ENCODE peak calls at places on chromosomes 3 and 15, in ten cellular contexts. J is BJ, O is lung, H is uterus, Q is foreskin fibroblast, N is heart left ventricle, V is upper lobe of left lung, S is B cell, R is neural crest cell, T is AG09319. L is an unnamed sample.

GRCh38 chr3:126258670-126259069 is 78.3 kb upstream of the ALDH1L1 start:
- DNase-seq in J (no peak), O (no peak), H (no peak), Q (no peak), N (peak; percentile 45), V (no peak), S (no peak), R (no peak), T (no peak), L (no peak)

GRCh38 chr3:107224001-107224596 is 153.1 kb upstream of the CCDC54 start:
- DNase-seq in J (no peak), O (no peak), H (no peak), Q (no peak), N (no peak), V (no peak), S (no peak), R (no peak), T (no peak), L (no peak)

GRCh38 chr3:47342812-47343211 is 38.0 kb upstream of the PTPN23 start:
- DNase-seq in J (no peak), O (no peak), H (no peak), Q (no peak), N (no peak), V (no peak), S (no peak), R (no peak), T (no peak), L (no peak)

GRCh38 chr3:74067296-74067695 is 442.6 kb upstream of the PDZRN3 start:
- DNase-seq in J (no peak), O (no peak), H (no peak), Q (peak; percentile 63), N (no peak), V (no peak), S (no peak), R (no peak), T (peak; percentile 4), L (no peak)

GRCh38 chr15:25725758-25726157 is 137.4 kb downstream of the ATP10A start:
- DNase-seq in J (no peak), O (no peak), H (no peak), Q (no peak), N (no peak), V (no peak), S (no peak), R (no peak), T (no peak), L (no peak)

GRCh38 chr3:8517490-8517889 is 15.9 kb downstream of the LMCD1 start:
- DNase-seq in J (no peak), O (no peak), H (no peak), Q (no peak), N (no peak), V (no peak), S (no peak), R (no peak), T (no peak), L (no peak)

GRCh38 chr3:18988619-18989229 is 159.6 kb upstream of the KCNH8 start:
- DNase-seq in J (no peak), O (no peak), H (no peak), Q (no peak), N (no peak), V (no peak), S (no peak), R (no peak), T (no peak), L (no peak)

GRCh38 chr3:13879102-13879945 is 547 bp downstream of the WNT7A start:
- DNase-seq in J (no peak), O (no peak), H (no peak), Q (peak; percentile 11), N (no peak), V (peak; percentile 88), S (peak; percentile 55), R (no peak), T (no peak), L (no peak)

GRCh38 chr15:77901251-77901881 is 176.1 kb downstream of the TBC1D2B start:
- DNase-seq in J (no peak), O (no peak), H (no peak), Q (no peak), N (peak; percentile 46), V (no peak), S (no peak), R (no peak), T (no peak), L (no peak)

GRCh38 chr15:77898811-77899730 is 178.4 kb downstream of the TBC1D2B start:
- DNase-seq in J (no peak), O (no peak), H (no peak), Q (no peak), N (peak; percentile 56), V (peak; percentile 45), S (no peak), R (no peak), T (no peak), L (no peak)

GRCh38 chr15:77904436-77904821 is 173.1 kb downstream of the TBC1D2B start:
- DNase-seq in J (no peak), O (no peak), H (no peak), Q (no peak), N (peak; percentile 35), V (peak; percentile 66), S (no peak), R (no peak), T (no peak), L (no peak)

GRCh38 chr15:77904901-77905300 is 172.6 kb downstream of the TBC1D2B start:
- DNase-seq in J (no peak), O (no peak), H (no peak), Q (no peak), N (no peak), V (no peak), S (no peak), R (no peak), T (no peak), L (no peak)

GRCh38 chr15:77901921-77902750 is 175.4 kb downstream of the TBC1D2B start:
- DNase-seq in J (no peak), O (no peak), H (no peak), Q (no peak), N (peak; percentile 34), V (no peak), S (no peak), R (no peak), T (no peak), L (no peak)
- TF ChIP-seq CTCF in J (peak; percentile 24), O (no peak), H (no peak), Q (no peak), N (no peak), V (no peak), S (no peak), R (no peak), T (no peak), L (no peak)

DNA sequence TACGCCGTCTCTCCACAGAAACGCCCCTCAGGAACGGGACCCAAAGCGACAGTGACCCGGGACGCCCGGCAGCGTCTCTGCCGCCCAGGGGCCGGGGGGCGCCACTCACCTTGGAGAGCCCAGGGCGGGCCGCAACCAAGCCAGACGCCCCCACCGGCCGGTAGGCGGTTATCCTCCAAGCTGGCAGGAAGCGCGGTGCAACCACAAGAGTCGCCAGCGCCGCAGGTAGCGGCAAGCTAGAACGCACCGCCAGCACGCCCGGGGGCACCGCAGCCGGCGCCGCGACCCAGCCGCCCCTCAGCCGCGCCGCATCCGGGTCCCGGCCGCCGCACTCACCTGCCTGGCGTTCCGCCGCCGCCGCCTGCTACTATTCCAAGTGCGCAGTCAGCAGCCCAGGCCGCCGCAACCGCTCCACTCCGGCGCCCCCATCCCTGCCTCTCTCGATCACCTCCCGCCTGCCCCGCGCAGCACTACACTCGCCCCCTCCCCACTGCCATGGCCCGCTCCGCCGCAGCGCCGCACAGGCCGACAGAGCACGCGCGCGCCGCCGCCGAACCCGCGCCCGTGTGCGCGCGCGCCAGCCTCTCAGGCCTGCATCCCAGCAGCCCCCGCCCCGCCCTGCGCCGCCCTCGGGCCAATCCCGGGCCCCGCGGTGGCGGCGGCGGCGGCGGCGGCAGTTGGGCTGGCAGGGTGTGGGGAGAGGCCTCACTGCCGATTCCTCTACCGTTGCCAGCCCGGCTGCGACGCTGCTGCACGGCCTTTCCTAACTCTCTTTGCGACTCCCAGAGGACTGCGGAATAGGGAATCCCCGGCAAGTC is at the start of gene PIK3CB:
- DNase-seq in J (peak; percentile 20), O (peak; percentile 91), H (peak; percentile 83), Q (peak; percentile 95), N (peak; percentile 96), V (peak; percentile 99), S (peak; percentile 97), R (peak; percentile 80), T (peak; percentile 37), L (no peak)
- TF ChIP-seq CTCF in J (peak; percentile 26), O (no peak), H (no peak), Q (no peak), N (peak; percentile 23), V (peak; percentile 9), S (peak; percentile 31), R (peak; percentile 55), T (peak; percentile 9), L (peak; percentile 11)

GRCh38 chr15:27752682-27753081 is 346.4 kb downstream of the OCA2 start:
- DNase-seq in J (no peak), O (peak; percentile 28), H (no peak), Q (no peak), N (no peak), V (peak; percentile 46), S (no peak), R (no peak), T (no peak), L (no peak)

GRCh38 chr15:27762471-27762870 is 336.6 kb downstream of the OCA2 start:
- DNase-seq in J (no peak), O (peak; percentile 5), H (no peak), Q (no peak), N (no peak), V (no peak), S (no peak), R (no peak), T (no peak), L (no peak)

DNA sequence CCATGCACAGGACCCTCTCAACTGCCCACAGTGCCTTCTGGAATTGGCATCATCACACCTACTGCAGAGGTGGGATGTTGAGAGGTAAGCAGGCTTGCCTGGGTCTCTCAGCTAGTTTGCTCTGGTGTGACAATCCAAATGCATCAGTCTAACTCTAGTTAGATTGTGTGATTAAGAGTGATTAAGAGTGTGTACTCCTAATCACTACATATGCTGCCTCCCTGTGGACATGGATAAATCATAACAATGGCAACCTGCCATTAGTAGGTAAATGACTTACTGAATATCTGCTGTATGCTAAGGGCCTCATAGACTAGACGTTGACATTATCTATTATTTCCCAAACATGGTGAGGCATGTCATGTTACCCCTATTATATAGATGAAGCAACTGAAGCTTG is 342.1 kb downstream of the OCA2 start:
- DNase-seq in J (no peak), O (peak; percentile 16), H (no peak), Q (no peak), N (no peak), V (no peak), S (no peak), R (no peak), T (no peak), L (no peak)
- TF ChIP-seq CTCF in J (no peak), O (no peak), H (no peak), Q (no peak), N (no peak), V (no peak), S (no peak), R (no peak), T (no peak), L (no peak)

GRCh38 chr3:52683611-52684010 is 2.1 kb downstream of the PBRM1 start:
- DNase-seq in J (no peak), O (peak; percentile 70), H (no peak), Q (peak; percentile 47), N (no peak), V (no peak), S (no peak), R (no peak), T (no peak), L (no peak)

GRCh38 chr3:52679811-52680210 is 5.9 kb downstream of the PBRM1 start:
- DNase-seq in J (no peak), O (no peak), H (no peak), Q (peak; percentile 61), N (no peak), V (no peak), S (no peak), R (no peak), T (no peak), L (no peak)

GRCh38 chr3:52684184-52684583 is 1.5 kb downstream of the PBRM1 start:
- DNase-seq in J (no peak), O (no peak), H (no peak), Q (no peak), N (no peak), V (no peak), S (no peak), R (no peak), T (no peak), L (no peak)

GRCh38 chr3:52681610-52682009 is 4.1 kb downstream of the PBRM1 start:
- DNase-seq in J (no peak), O (no peak), H (no peak), Q (no peak), N (no peak), V (no peak), S (no peak), R (no peak), T (no peak), L (no peak)

DNA sequence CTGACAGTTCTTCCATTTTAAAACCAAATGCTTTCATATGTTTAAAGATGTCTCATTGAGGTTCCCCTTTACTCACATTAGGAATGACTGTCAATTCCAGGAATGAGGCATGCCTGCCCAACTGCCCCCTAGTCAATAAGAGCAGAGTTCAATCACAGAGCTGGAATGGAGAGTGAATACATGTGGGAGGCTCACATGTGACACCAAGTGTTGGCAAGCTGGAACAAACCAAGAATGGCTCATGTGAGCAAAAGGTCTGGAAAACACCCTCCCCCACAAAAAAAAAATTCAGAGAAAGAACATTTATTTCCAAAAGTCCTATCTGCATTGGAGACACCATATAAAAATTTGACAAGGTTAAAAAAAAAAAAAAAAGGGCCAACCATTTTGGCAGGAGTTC is 3.7 kb downstream of the PBRM1 start:
- DNase-seq in J (no peak), O (peak; percentile 39), H (peak; percentile 39), Q (peak; percentile 95), N (no peak), V (no peak), S (no peak), R (no peak), T (no peak), L (no peak)
- TF ChIP-seq CTCF in J (peak; percentile 32), O (no peak), H (no peak), Q (no peak), N (no peak), V (no peak), S (no peak), R (no peak), T (peak; percentile 23), L (no peak)